ENCODE peak calls at places on chromosome 17, in eight cellular contexts. G is stimulated activated naive CD4-positive, alpha-beta T cell; V is activated effector memory CD4-positive, alpha-beta T cell treated with Interleukin-2 at 50 U/mL for 16 hours; Q is nucleus accumbens; X is cerebellum; R is endothelial cell; D is stimulated activated CD8-positive, alpha-beta memory T cell treated with anti-CD3 and anti-CD28 coated beads, Interleukin-4, amount 100 ng/mL, for 24 hours; B is HCEC 1CT. J is an unnamed sample.

GRCh38 chr17:81387235-81388060 is 7.8 kb upstream of the BAHCC1 start:
- DNase-seq in X (peak; percentile 48), B (peak; percentile 37), R (no peak), V (no peak), Q (peak; percentile 53), G (peak; percentile 17), D (no peak), J (no peak)

GRCh38 chr17:4806420-4806769 is 557 bp upstream of the PLD2 start:
- DNase-seq in B (no peak), G (no peak), X (peak; percentile 24), V (no peak), R (no peak), D (no peak), Q (no peak), J (no peak)

GRCh38 chr17:63258785-63259184 is 187.3 kb downstream of the CYB561 start:
- DNase-seq in G (no peak), V (no peak), B (no peak), D (no peak), R (no peak), Q (no peak), X (no peak), J (no peak)

GRCh38 chr17:49822829-49823228 is 25.0 kb downstream of the TAC4 start:
- DNase-seq in G (no peak), B (peak; percentile 83), V (no peak), X (no peak), Q (no peak), D (no peak), R (no peak), J (no peak)

GRCh38 chr17:59432657-59433056 is 101.2 kb downstream of the YPEL2 start:
- DNase-seq in Q (no peak), R (no peak), X (no peak), D (no peak), V (no peak), B (no peak), G (no peak), J (no peak)

GRCh38 chr17:2712300-2713043 is 908 bp upstream of the CLUH start:
- DNase-seq in G (no peak), D (no peak), B (no peak), X (no peak), Q (no peak), V (no peak), R (no peak), J (no peak)

GRCh38 chr17:42484304-42484703 is 25.6 kb downstream of the ATP6V0A1 start:
- DNase-seq in X (no peak), Q (no peak), R (no peak), D (peak; percentile 60), V (peak; percentile 58), B (no peak), G (peak; percentile 70), J (no peak)

GRCh38 chr17:66431910-66432309 is 129.5 kb downstream of the PRKCA start:
- DNase-seq in D (no peak), R (no peak), V (no peak), X (no peak), B (peak; percentile 87), G (no peak), Q (peak; percentile 22), J (no peak)

GRCh38 chr17:21089145-21089544 is 37.6 kb upstream of the DHRS7B start:
- DNase-seq in X (no peak), R (no peak), Q (no peak), B (peak; percentile 70), D (no peak), V (no peak), G (no peak), J (no peak)

GRCh38 chr17:73969956-73970355 is 233.5 kb upstream of the RPL38 start:
- DNase-seq in B (no peak), R (no peak), D (no peak), X (no peak), V (no peak), G (no peak), Q (no peak), J (no peak)

GRCh38 chr17:10793256-10793655 is 10.6 kb downstream of the TMEM238L start:
- DNase-seq in B (no peak), G (no peak), X (no peak), D (no peak), V (no peak), Q (no peak), R (no peak), J (no peak)

GRCh38 chr17:82767041-82767754 is 15.3 kb downstream of the TBCD start:
- DNase-seq in X (peak; percentile 24), V (no peak), R (peak; percentile 67), D (no peak), Q (no peak), G (peak; percentile 18), B (peak; percentile 33), J (no peak)

GRCh38 chr17:28270926-28271325 is 48.1 kb upstream of the TMEM97 start:
- DNase-seq in D (no peak), G (no peak), V (no peak), X (no peak), Q (no peak), B (no peak), R (no peak), J (no peak)

GRCh38 chr17:46061435-46061834 is 62.4 kb downstream of the STH start:
- DNase-seq in X (no peak), Q (no peak), B (peak; percentile 35), R (no peak), D (no peak), G (no peak), V (no peak), J (no peak)

GRCh38 chr17:79716183-79716797 is 14.5 kb upstream of the ENPP7 start:
- DNase-seq in R (no peak), G (no peak), B (no peak), X (no peak), Q (no peak), D (no peak), V (no peak), J (no peak)

GRCh38 chr17:57142925-57143324 is 57.9 kb downstream of the AKAP1 start:
- DNase-seq in D (no peak), Q (no peak), B (peak; percentile 87), R (no peak), G (no peak), X (no peak), V (no peak), J (no peak)

GRCh38 chr17:57419940-57420522 is 163.7 kb downstream of the MSI2 start:
- DNase-seq in B (no peak), V (no peak), R (no peak), G (no peak), Q (no peak), D (no peak), X (no peak), J (no peak)

GRCh38 chr17:27458524-27458908 is 2.3 kb downstream of the KSR1 start:
- DNase-seq in D (no peak), V (no peak), G (no peak), B (no peak), R (no peak), X (no peak), Q (no peak), J (no peak)

GRCh38 chr17:19376799-19377198 is 1.5 kb upstream of the MAPK7 start:
- DNase-seq in R (no peak), G (no peak), V (no peak), X (no peak), D (no peak), Q (no peak), B (no peak), J (no peak)

GRCh38 chr17:59409336-59410048 is 78.0 kb downstream of the YPEL2 start:
- DNase-seq in Q (no peak), B (no peak), G (no peak), X (no peak), R (no peak), V (no peak), D (no peak), J (no peak)

GRCh38 chr17:50102164-50102991 is 7.2 kb downstream of the PDK2 start:
- DNase-seq in V (no peak), D (no peak), X (no peak), R (no peak), G (no peak), B (no peak), Q (peak; percentile 53), J (no peak)

GRCh38 chr17:63035271-63035670 is 69.2 kb downstream of the TANC2 start:
- DNase-seq in V (no peak), R (no peak), Q (no peak), G (no peak), X (no peak), D (no peak), B (peak; percentile 72), J (no peak)

GRCh38 chr17:65723356-65723928 is 162.0 kb upstream of the AXIN2 start:
- DNase-seq in G (no peak), Q (no peak), X (no peak), V (no peak), R (no peak), D (no peak), B (no peak), J (no peak)

GRCh38 chr17:75315541-75316243 is 26.5 kb upstream of the SLC25A19 start:
- DNase-seq in R (no peak), D (no peak), X (no peak), V (no peak), Q (no peak), B (peak; percentile 57), G (no peak), J (no peak)

GRCh38 chr17:19644493-19645210 is 3.9 kb upstream of the ALDH3A2 start:
- DNase-seq in X (no peak), D (no peak), Q (no peak), G (no peak), V (no peak), R (no peak), B (no peak), J (no peak)

GRCh38 chr17:78241277-78242023 is 10.0 kb downstream of the TMEM235 start:
- DNase-seq in D (no peak), G (no peak), R (no peak), X (no peak), V (no peak), Q (peak; percentile 75), B (peak; percentile 54), J (no peak)

GRCh38 chr17:79981090-79981489 is 54.6 kb downstream of the TBC1D16 start:
- DNase-seq in Q (peak; percentile 33), R (no peak), V (no peak), X (peak; percentile 69), G (no peak), B (no peak), D (no peak), J (no peak)

GRCh38 chr17:17350491-17351355 is 47.5 kb downstream of the NT5M start:
- DNase-seq in X (no peak), Q (no peak), V (no peak), R (no peak), G (no peak), D (no peak), B (peak; percentile 34), J (no peak)

GRCh38 chr17:80349437-80350160 is 65.4 kb upstream of the ENDOV start:
- DNase-seq in V (no peak), X (no peak), Q (no peak), D (no peak), B (no peak), G (no peak), R (no peak), J (no peak)

GRCh38 chr17:28896884-28897768 is at the start of gene FLOT2:
- DNase-seq in R (peak; percentile 60), D (peak; percentile 48), Q (peak; percentile 44), X (peak; percentile 68), V (peak; percentile 64), G (peak; percentile 76), B (peak; percentile 39), J (peak; percentile 7)

GRCh38 chr17:80793421-80793820 is 198.2 kb upstream of the CHMP6 start:
- DNase-seq in V (no peak), R (no peak), B (no peak), X (no peak), G (no peak), D (no peak), Q (no peak), J (no peak)

GRCh38 chr17:45361451-45361850 is 44.6 kb upstream of the MAP3K14 start:
- DNase-seq in V (no peak), B (no peak), X (no peak), G (no peak), R (no peak), D (no peak), Q (no peak), J (no peak)

GRCh38 chr17:74924250-74924948 is at the start of gene OTOP2:
- DNase-seq in B (no peak), G (peak; percentile 38), R (no peak), X (no peak), Q (no peak), D (no peak), V (no peak), J (no peak)

GRCh38 chr17:80126449-80126715 is 20.5 kb downstream of the EIF4A3 start:
- DNase-seq in B (no peak), G (no peak), X (no peak), R (no peak), Q (no peak), D (no peak), V (no peak), J (no peak)

J was measured in GDM1.